ENCODE peak calls at places on chromosomes 4 and X, in seven cellular contexts. L, R, Y, D, A, X and P are unnamed samples.

GRCh38 chrX:85698921-85699320 is 319.5 kb upstream of the POF1B start:
- DNase-seq in L (no peak), R (no peak), Y (no peak), D (no peak), A (no peak), X (no peak), P (no peak)

GRCh38 chr4:155001229-155001628 is 207.2 kb upstream of the NPY2R start:
- DNase-seq in L (no peak), R (no peak), Y (no peak), D (no peak), A (no peak), X (no peak), P (no peak)

GRCh38 chr4:145907827-145908226 is 30.8 kb downstream of the ZNF827 start:
- DNase-seq in L (no peak), R (no peak), Y (no peak), D (no peak), A (no peak), X (no peak), P (no peak)

GRCh38 chrX:44874481-44875184 is 1.6 kb downstream of the KDM6A start:
- DNase-seq in L (no peak), R (no peak), Y (no peak), D (peak; percentile 54), A (no peak), X (no peak), P (peak; percentile 27)

GRCh38 chrX:24659646-24660045 is 12.5 kb upstream of the PCYT1B start:
- DNase-seq in L (no peak), R (no peak), Y (no peak), D (no peak), A (no peak), X (no peak), P (no peak)

GRCh38 chr4:47498899-47499298 is 13.8 kb downstream of the ATP10D start:
- DNase-seq in L (no peak), R (no peak), Y (no peak), D (no peak), A (no peak), X (no peak), P (no peak)

GRCh38 chr4:3611778-3612177 is 79.6 kb upstream of the LRPAP1 start:
- DNase-seq in L (no peak), R (no peak), Y (no peak), D (no peak), A (no peak), X (no peak), P (no peak)

GRCh38 chr4:140163029-140163810 is 9.2 kb upstream of the MAML3 start:
- DNase-seq in L (no peak), R (peak; percentile 60), Y (no peak), D (no peak), A (no peak), X (no peak), P (peak; percentile 51)

GRCh38 chr4:10019521-10020051 is 1.7 kb downstream of the SLC2A9 start:
- DNase-seq in L (no peak), R (no peak), Y (no peak), D (no peak), A (no peak), X (no peak), P (no peak)